ENCODE peak calls at places on chromosomes 3 and 15, in eight cellular contexts. One of them, this sample, is unnamed.

GRCh38 chr15:63601727-63602185 is 4.6 kb downstream of the FBXL22 start:
- DNase-seq in smooth muscle cell of the brain vasculature: no peak
- DNase-seq in cardiac muscle cell: no peak
- DNase-seq in activated CD4-positive, alpha-beta T cell treated with anti-CD3 and anti-CD28 coated beads, Interleukin-2, amount 10 ng/mL, durations not matched to agents 24 days and 14 days: peak
- DNase-seq in HL-60: no peak
- DNase-seq in GM23248: no peak
- DNase-seq in A172: no peak
- DNase-seq in amniotic epithelial cell: no peak
- DNase-seq in this sample: no peak

GRCh38 chr15:75452968-75453702 is 1.6 kb upstream of the SIN3A start:
- DNase-seq in HL-60: peak
- DNase-seq in amniotic epithelial cell: no peak
- DNase-seq in cardiac muscle cell: peak
- DNase-seq in smooth muscle cell of the brain vasculature: no peak
- DNase-seq in activated CD4-positive, alpha-beta T cell treated with anti-CD3 and anti-CD28 coated beads, Interleukin-2, amount 10 ng/mL, durations not matched to agents 24 days and 14 days: peak
- DNase-seq in GM23248: peak
- DNase-seq in A172: peak
- DNase-seq in this sample: no peak

GRCh38 chr3:136194409-136195257 is 1.5 kb downstream of the MSL2 start:
- DNase-seq in A172: peak
- DNase-seq in smooth muscle cell of the brain vasculature: no peak
- DNase-seq in HL-60: peak
- DNase-seq in activated CD4-positive, alpha-beta T cell treated with anti-CD3 and anti-CD28 coated beads, Interleukin-2, amount 10 ng/mL, durations not matched to agents 24 days and 14 days: peak
- DNase-seq in cardiac muscle cell: no peak
- DNase-seq in amniotic epithelial cell: peak
- DNase-seq in GM23248: peak
- DNase-seq in this sample: no peak

GRCh38 chr15:65638107-65638506 is 16.4 kb downstream of the SLC24A1 start:
- DNase-seq in activated CD4-positive, alpha-beta T cell treated with anti-CD3 and anti-CD28 coated beads, Interleukin-2, amount 10 ng/mL, durations not matched to agents 24 days and 14 days: no peak
- DNase-seq in HL-60: no peak
- DNase-seq in amniotic epithelial cell: no peak
- DNase-seq in A172: no peak
- DNase-seq in GM23248: no peak
- DNase-seq in smooth muscle cell of the brain vasculature: no peak
- DNase-seq in cardiac muscle cell: no peak
- DNase-seq in this sample: no peak

GRCh38 chr3:52489453-52489852 is 5.7 kb upstream of the STAB1 start:
- DNase-seq in activated CD4-positive, alpha-beta T cell treated with anti-CD3 and anti-CD28 coated beads, Interleukin-2, amount 10 ng/mL, durations not matched to agents 24 days and 14 days: no peak
- DNase-seq in smooth muscle cell of the brain vasculature: no peak
- DNase-seq in GM23248: no peak
- DNase-seq in amniotic epithelial cell: no peak
- DNase-seq in HL-60: no peak
- DNase-seq in A172: no peak
- DNase-seq in cardiac muscle cell: no peak
- DNase-seq in this sample: no peak

GRCh38 chr3:58999134-58999778 is 50.6 kb downstream of the CFAP20DC start:
- DNase-seq in A172: no peak
- DNase-seq in GM23248: peak
- DNase-seq in HL-60: no peak
- DNase-seq in cardiac muscle cell: peak
- DNase-seq in amniotic epithelial cell: peak
- DNase-seq in activated CD4-positive, alpha-beta T cell treated with anti-CD3 and anti-CD28 coated beads, Interleukin-2, amount 10 ng/mL, durations not matched to agents 24 days and 14 days: no peak
- DNase-seq in smooth muscle cell of the brain vasculature: no peak
- DNase-seq in this sample: no peak

GRCh38 chr3:117540583-117540982 is 831.0 kb downstream of the TUSC7 start:
- DNase-seq in HL-60: no peak
- DNase-seq in A172: no peak
- DNase-seq in GM23248: peak
- DNase-seq in cardiac muscle cell: no peak
- DNase-seq in activated CD4-positive, alpha-beta T cell treated with anti-CD3 and anti-CD28 coated beads, Interleukin-2, amount 10 ng/mL, durations not matched to agents 24 days and 14 days: no peak
- DNase-seq in smooth muscle cell of the brain vasculature: no peak
- DNase-seq in amniotic epithelial cell: no peak
- DNase-seq in this sample: no peak

GRCh38 chr3:183428140-183429023 is at the start of gene MCF2L2:
- DNase-seq in activated CD4-positive, alpha-beta T cell treated with anti-CD3 and anti-CD28 coated beads, Interleukin-2, amount 10 ng/mL, durations not matched to agents 24 days and 14 days: peak
- DNase-seq in A172: peak
- DNase-seq in smooth muscle cell of the brain vasculature: no peak
- DNase-seq in GM23248: peak
- DNase-seq in cardiac muscle cell: peak
- DNase-seq in HL-60: peak
- DNase-seq in amniotic epithelial cell: no peak
- DNase-seq in this sample: no peak

GRCh38 chr3:133744241-133744640 is 2.0 kb upstream of the TF start:
- DNase-seq in HL-60: no peak
- DNase-seq in A172: no peak
- DNase-seq in amniotic epithelial cell: no peak
- DNase-seq in GM23248: no peak
- DNase-seq in smooth muscle cell of the brain vasculature: no peak
- DNase-seq in activated CD4-positive, alpha-beta T cell treated with anti-CD3 and anti-CD28 coated beads, Interleukin-2, amount 10 ng/mL, durations not matched to agents 24 days and 14 days: peak
- DNase-seq in cardiac muscle cell: no peak
- DNase-seq in this sample: no peak

GRCh38 chr3:52090131-52090548 is 33.8 kb upstream of the DUSP7 start:
- DNase-seq in GM23248: peak
- DNase-seq in amniotic epithelial cell: peak
- DNase-seq in A172: peak
- DNase-seq in smooth muscle cell of the brain vasculature: peak
- DNase-seq in activated CD4-positive, alpha-beta T cell treated with anti-CD3 and anti-CD28 coated beads, Interleukin-2, amount 10 ng/mL, durations not matched to agents 24 days and 14 days: no peak
- DNase-seq in HL-60: no peak
- DNase-seq in cardiac muscle cell: peak
- DNase-seq in this sample: no peak

GRCh38 chr15:29122506-29122905 is 147.1 kb downstream of the NSMCE3 start:
- DNase-seq in HL-60: no peak
- DNase-seq in activated CD4-positive, alpha-beta T cell treated with anti-CD3 and anti-CD28 coated beads, Interleukin-2, amount 10 ng/mL, durations not matched to agents 24 days and 14 days: no peak
- DNase-seq in GM23248: no peak
- DNase-seq in A172: no peak
- DNase-seq in cardiac muscle cell: no peak
- DNase-seq in amniotic epithelial cell: no peak
- DNase-seq in smooth muscle cell of the brain vasculature: no peak
- DNase-seq in this sample: no peak

GRCh38 chr15:47870956-47871625 is 153.8 kb downstream of the SEMA6D start:
- DNase-seq in amniotic epithelial cell: peak
- DNase-seq in smooth muscle cell of the brain vasculature: peak
- DNase-seq in cardiac muscle cell: peak
- DNase-seq in A172: no peak
- DNase-seq in HL-60: no peak
- DNase-seq in GM23248: peak
- DNase-seq in activated CD4-positive, alpha-beta T cell treated with anti-CD3 and anti-CD28 coated beads, Interleukin-2, amount 10 ng/mL, durations not matched to agents 24 days and 14 days: no peak
- DNase-seq in this sample: no peak

GRCh38 chr15:90212221-90213079 is 11.3 kb downstream of the SEMA4B start:
- DNase-seq in activated CD4-positive, alpha-beta T cell treated with anti-CD3 and anti-CD28 coated beads, Interleukin-2, amount 10 ng/mL, durations not matched to agents 24 days and 14 days: no peak
- DNase-seq in cardiac muscle cell: no peak
- DNase-seq in smooth muscle cell of the brain vasculature: no peak
- DNase-seq in amniotic epithelial cell: no peak
- DNase-seq in A172: no peak
- DNase-seq in GM23248: no peak
- DNase-seq in HL-60: no peak
- DNase-seq in this sample: no peak

GRCh38 chr3:128319741-128320141 is 146.9 kb downstream of the DNAJB8 start:
- DNase-seq in smooth muscle cell of the brain vasculature: no peak
- DNase-seq in HL-60: no peak
- DNase-seq in GM23248: no peak
- DNase-seq in amniotic epithelial cell: no peak
- DNase-seq in A172: no peak
- DNase-seq in cardiac muscle cell: no peak
- DNase-seq in activated CD4-positive, alpha-beta T cell treated with anti-CD3 and anti-CD28 coated beads, Interleukin-2, amount 10 ng/mL, durations not matched to agents 24 days and 14 days: no peak
- DNase-seq in this sample: no peak

GRCh38 chr3:186502138-186502941 is 41.8 kb downstream of the CRYGS start:
- DNase-seq in cardiac muscle cell: peak
- DNase-seq in GM23248: no peak
- DNase-seq in A172: no peak
- DNase-seq in HL-60: peak
- DNase-seq in activated CD4-positive, alpha-beta T cell treated with anti-CD3 and anti-CD28 coated beads, Interleukin-2, amount 10 ng/mL, durations not matched to agents 24 days and 14 days: no peak
- DNase-seq in smooth muscle cell of the brain vasculature: no peak
- DNase-seq in amniotic epithelial cell: no peak
- DNase-seq in this sample: no peak

GRCh38 chr3:180912304-180913226 is at the start of gene FXR1:
- DNase-seq in amniotic epithelial cell: peak
- DNase-seq in A172: peak
- DNase-seq in activated CD4-positive, alpha-beta T cell treated with anti-CD3 and anti-CD28 coated beads, Interleukin-2, amount 10 ng/mL, durations not matched to agents 24 days and 14 days: peak
- DNase-seq in smooth muscle cell of the brain vasculature: peak
- DNase-seq in HL-60: peak
- DNase-seq in GM23248: peak
- DNase-seq in cardiac muscle cell: peak
- DNase-seq in this sample: peak

GRCh38 chr3:129553171-129553570 is 10.2 kb downstream of the H1-8 start:
- DNase-seq in smooth muscle cell of the brain vasculature: no peak
- DNase-seq in HL-60: no peak
- DNase-seq in activated CD4-positive, alpha-beta T cell treated with anti-CD3 and anti-CD28 coated beads, Interleukin-2, amount 10 ng/mL, durations not matched to agents 24 days and 14 days: no peak
- DNase-seq in cardiac muscle cell: no peak
- DNase-seq in GM23248: no peak
- DNase-seq in A172: no peak
- DNase-seq in amniotic epithelial cell: no peak
- DNase-seq in this sample: no peak

GRCh38 chr3:112610121-112610520 is 30.8 kb downstream of the CCDC80 start:
- DNase-seq in A172: no peak
- DNase-seq in HL-60: peak
- DNase-seq in GM23248: peak
- DNase-seq in activated CD4-positive, alpha-beta T cell treated with anti-CD3 and anti-CD28 coated beads, Interleukin-2, amount 10 ng/mL, durations not matched to agents 24 days and 14 days: peak
- DNase-seq in amniotic epithelial cell: peak
- DNase-seq in smooth muscle cell of the brain vasculature: no peak
- DNase-seq in cardiac muscle cell: peak
- DNase-seq in this sample: no peak

GRCh38 chr3:24220859-24221657 is 273.6 kb downstream of the THRB start:
- DNase-seq in smooth muscle cell of the brain vasculature: peak
- DNase-seq in cardiac muscle cell: peak
- DNase-seq in amniotic epithelial cell: peak
- DNase-seq in A172: peak
- DNase-seq in HL-60: no peak
- DNase-seq in GM23248: peak
- DNase-seq in activated CD4-positive, alpha-beta T cell treated with anti-CD3 and anti-CD28 coated beads, Interleukin-2, amount 10 ng/mL, durations not matched to agents 24 days and 14 days: no peak
- DNase-seq in this sample: no peak

GRCh38 chr3:138684411-138684810 is 75.8 kb downstream of the FAIM start:
- DNase-seq in activated CD4-positive, alpha-beta T cell treated with anti-CD3 and anti-CD28 coated beads, Interleukin-2, amount 10 ng/mL, durations not matched to agents 24 days and 14 days: no peak
- DNase-seq in cardiac muscle cell: no peak
- DNase-seq in HL-60: no peak
- DNase-seq in A172: no peak
- DNase-seq in smooth muscle cell of the brain vasculature: no peak
- DNase-seq in GM23248: no peak
- DNase-seq in amniotic epithelial cell: no peak
- DNase-seq in this sample: no peak

GRCh38 chr15:76930831-76931396 is 635 bp upstream of the RCN2 start:
- DNase-seq in cardiac muscle cell: no peak
- DNase-seq in smooth muscle cell of the brain vasculature: no peak
- DNase-seq in GM23248: no peak
- DNase-seq in activated CD4-positive, alpha-beta T cell treated with anti-CD3 and anti-CD28 coated beads, Interleukin-2, amount 10 ng/mL, durations not matched to agents 24 days and 14 days: no peak
- DNase-seq in HL-60: no peak
- DNase-seq in A172: no peak
- DNase-seq in amniotic epithelial cell: no peak
- DNase-seq in this sample: no peak

GRCh38 chr3:79515072-79515471 is 252.7 kb downstream of the ROBO1 start:
- DNase-seq in amniotic epithelial cell: no peak
- DNase-seq in GM23248: peak
- DNase-seq in activated CD4-positive, alpha-beta T cell treated with anti-CD3 and anti-CD28 coated beads, Interleukin-2, amount 10 ng/mL, durations not matched to agents 24 days and 14 days: no peak
- DNase-seq in A172: no peak
- DNase-seq in smooth muscle cell of the brain vasculature: no peak
- DNase-seq in cardiac muscle cell: peak
- DNase-seq in HL-60: no peak
- DNase-seq in this sample: no peak

GRCh38 chr15:78680416-78681068 is 39.5 kb upstream of the CHRNB4 start:
- DNase-seq in activated CD4-positive, alpha-beta T cell treated with anti-CD3 and anti-CD28 coated beads, Interleukin-2, amount 10 ng/mL, durations not matched to agents 24 days and 14 days: no peak
- DNase-seq in GM23248: no peak
- DNase-seq in HL-60: peak
- DNase-seq in A172: no peak
- DNase-seq in cardiac muscle cell: no peak
- DNase-seq in smooth muscle cell of the brain vasculature: no peak
- DNase-seq in amniotic epithelial cell: no peak
- DNase-seq in this sample: no peak

GRCh38 chr3:182755308-182756106 is 37.8 kb upstream of the ATP11B start:
- DNase-seq in activated CD4-positive, alpha-beta T cell treated with anti-CD3 and anti-CD28 coated beads, Interleukin-2, amount 10 ng/mL, durations not matched to agents 24 days and 14 days: no peak
- DNase-seq in amniotic epithelial cell: peak
- DNase-seq in smooth muscle cell of the brain vasculature: no peak
- DNase-seq in HL-60: no peak
- DNase-seq in cardiac muscle cell: peak
- DNase-seq in GM23248: peak
- DNase-seq in A172: peak
- DNase-seq in this sample: no peak

GRCh38 chr3:67018105-67018788 is 20.1 kb downstream of the KBTBD8 start:
- DNase-seq in GM23248: no peak
- DNase-seq in A172: no peak
- DNase-seq in amniotic epithelial cell: no peak
- DNase-seq in HL-60: no peak
- DNase-seq in smooth muscle cell of the brain vasculature: no peak
- DNase-seq in cardiac muscle cell: peak
- DNase-seq in activated CD4-positive, alpha-beta T cell treated with anti-CD3 and anti-CD28 coated beads, Interleukin-2, amount 10 ng/mL, durations not matched to agents 24 days and 14 days: peak
- DNase-seq in this sample: no peak

GRCh38 chr3:127624074-127624473 is 4.9 kb upstream of the PODXL2 start:
- DNase-seq in smooth muscle cell of the brain vasculature: no peak
- DNase-seq in A172: no peak
- DNase-seq in amniotic epithelial cell: no peak
- DNase-seq in cardiac muscle cell: no peak
- DNase-seq in GM23248: no peak
- DNase-seq in HL-60: no peak
- DNase-seq in activated CD4-positive, alpha-beta T cell treated with anti-CD3 and anti-CD28 coated beads, Interleukin-2, amount 10 ng/mL, durations not matched to agents 24 days and 14 days: no peak
- DNase-seq in this sample: no peak

GRCh38 chr3:189908646-189909045 is 212.1 kb downstream of the P3H2 start:
- DNase-seq in HL-60: no peak
- DNase-seq in activated CD4-positive, alpha-beta T cell treated with anti-CD3 and anti-CD28 coated beads, Interleukin-2, amount 10 ng/mL, durations not matched to agents 24 days and 14 days: no peak
- DNase-seq in cardiac muscle cell: peak
- DNase-seq in A172: peak
- DNase-seq in amniotic epithelial cell: peak
- DNase-seq in smooth muscle cell of the brain vasculature: no peak
- DNase-seq in GM23248: peak
- DNase-seq in this sample: no peak

GRCh38 chr3:3200632-3201212 is 21.2 kb upstream of the CRBN start:
- DNase-seq in A172: peak
- DNase-seq in GM23248: peak
- DNase-seq in cardiac muscle cell: peak
- DNase-seq in HL-60: peak
- DNase-seq in activated CD4-positive, alpha-beta T cell treated with anti-CD3 and anti-CD28 coated beads, Interleukin-2, amount 10 ng/mL, durations not matched to agents 24 days and 14 days: peak
- DNase-seq in smooth muscle cell of the brain vasculature: peak
- DNase-seq in amniotic epithelial cell: peak
- DNase-seq in this sample: no peak

GRCh38 chr3:194077602-194078001 is 58.3 kb upstream of the HES1 start:
- DNase-seq in HL-60: no peak
- DNase-seq in smooth muscle cell of the brain vasculature: no peak
- DNase-seq in amniotic epithelial cell: no peak
- DNase-seq in cardiac muscle cell: no peak
- DNase-seq in A172: no peak
- DNase-seq in activated CD4-positive, alpha-beta T cell treated with anti-CD3 and anti-CD28 coated beads, Interleukin-2, amount 10 ng/mL, durations not matched to agents 24 days and 14 days: no peak
- DNase-seq in GM23248: no peak
- DNase-seq in this sample: no peak

GRCh38 chr3:53844262-53845102 is 1.7 kb downstream of the CHDH start:
- DNase-seq in GM23248: no peak
- DNase-seq in HL-60: no peak
- DNase-seq in amniotic epithelial cell: no peak
- DNase-seq in smooth muscle cell of the brain vasculature: no peak
- DNase-seq in cardiac muscle cell: no peak
- DNase-seq in activated CD4-positive, alpha-beta T cell treated with anti-CD3 and anti-CD28 coated beads, Interleukin-2, amount 10 ng/mL, durations not matched to agents 24 days and 14 days: no peak
- DNase-seq in A172: no peak
- DNase-seq in this sample: no peak

GRCh38 chr15:59632714-59633113 is 21.1 kb downstream of the GCNT3 start:
- DNase-seq in amniotic epithelial cell: peak
- DNase-seq in activated CD4-positive, alpha-beta T cell treated with anti-CD3 and anti-CD28 coated beads, Interleukin-2, amount 10 ng/mL, durations not matched to agents 24 days and 14 days: no peak
- DNase-seq in GM23248: peak
- DNase-seq in HL-60: no peak
- DNase-seq in A172: no peak
- DNase-seq in smooth muscle cell of the brain vasculature: no peak
- DNase-seq in cardiac muscle cell: peak
- DNase-seq in this sample: no peak

GRCh38 chr15:92097473-92098178 is 244.1 kb downstream of the SLCO3A1 start:
- DNase-seq in cardiac muscle cell: peak
- DNase-seq in amniotic epithelial cell: peak
- DNase-seq in HL-60: peak
- DNase-seq in activated CD4-positive, alpha-beta T cell treated with anti-CD3 and anti-CD28 coated beads, Interleukin-2, amount 10 ng/mL, durations not matched to agents 24 days and 14 days: peak
- DNase-seq in smooth muscle cell of the brain vasculature: peak
- DNase-seq in GM23248: peak
- DNase-seq in A172: peak
- DNase-seq in this sample: no peak

GRCh38 chr3:146817705-146818104 is 212.6 kb upstream of the PLSCR5 start:
- DNase-seq in activated CD4-positive, alpha-beta T cell treated with anti-CD3 and anti-CD28 coated beads, Interleukin-2, amount 10 ng/mL, durations not matched to agents 24 days and 14 days: no peak
- DNase-seq in cardiac muscle cell: peak
- DNase-seq in GM23248: peak
- DNase-seq in smooth muscle cell of the brain vasculature: no peak
- DNase-seq in amniotic epithelial cell: peak
- DNase-seq in A172: peak
- DNase-seq in HL-60: no peak
- DNase-seq in this sample: peak

GRCh38 chr15:89587955-89588354 is 12.7 kb downstream of the TICRR start:
- DNase-seq in cardiac muscle cell: peak
- DNase-seq in A172: peak
- DNase-seq in amniotic epithelial cell: peak
- DNase-seq in activated CD4-positive, alpha-beta T cell treated with anti-CD3 and anti-CD28 coated beads, Interleukin-2, amount 10 ng/mL, durations not matched to agents 24 days and 14 days: no peak
- DNase-seq in smooth muscle cell of the brain vasculature: no peak
- DNase-seq in GM23248: peak
- DNase-seq in HL-60: no peak
- DNase-seq in this sample: no peak

This sample was measured in SK-N-MC.